ENCODE peak calls at places on chromosomes 1 and 21, in five cellular contexts. O is IMR-90, E is GM12878, H is A549, N is K562. X is an unnamed sample.

GRCh38 chr21:29372063-29372802 is 73.5 kb downstream of the BACH1 start:
- DNase-seq in O (peak; percentile 84), H (peak; percentile 50), N (peak; percentile 77), E (peak; percentile 59), X (peak; percentile 78)

GRCh38 chr1:22155517-22155916 is 12.6 kb upstream of the WNT4 start:
- DNase-seq in E (no peak), H (no peak), O (no peak), N (no peak), X (no peak)

GRCh38 chr1:27621067-27621920 is 13.7 kb downstream of the FGR start:
- DNase-seq in N (no peak), E (no peak), O (peak; percentile 58), H (no peak), X (peak; percentile 78)

GRCh38 chr1:2067393-2067792 is 17.2 kb downstream of the PRKCZ start:
- DNase-seq in H (no peak), N (no peak), E (no peak), O (no peak), X (no peak)

GRCh38 chr1:77282866-77283539 is 1.2 kb downstream of the AK5 start:
- DNase-seq in H (no peak), O (peak; percentile 5), N (no peak), E (no peak), X (no peak)

GRCh38 chr1:219088778-219089557 is 84.7 kb upstream of the LYPLAL1 start:
- DNase-seq in E (peak; percentile 61), O (peak; percentile 97), N (peak; percentile 86), H (peak; percentile 72), X (peak; percentile 28)

GRCh38 chr1:209416009-209416408 is 167.5 kb upstream of the CAMK1G start:
- DNase-seq in O (peak; percentile 85), E (no peak), N (no peak), H (no peak), X (no peak)

GRCh38 chr1:233065655-233066054 is 115.2 kb downstream of the NTPCR start:
- DNase-seq in E (no peak), O (no peak), H (no peak), N (no peak), X (no peak)

GRCh38 chr1:68346192-68346808 is 103.5 kb downstream of the RPE65 start:
- DNase-seq in H (peak; percentile 5), N (peak; percentile 7), E (no peak), O (peak; percentile 46), X (peak; percentile 4)

GRCh38 chr1:62082456-62083363 is 111.9 kb upstream of the L1TD1 start:
- DNase-seq in N (peak; percentile 51), E (no peak), O (peak; percentile 34), H (peak; percentile 18), X (peak; percentile 20)

GRCh38 chr1:165078391-165078790 is 278.1 kb downstream of the LMX1A start:
- DNase-seq in O (no peak), E (no peak), H (no peak), N (no peak), X (no peak)

GRCh38 chr1:173554541-173555250 is 48.2 kb downstream of the SLC9C2 start:
- DNase-seq in N (no peak), O (no peak), H (no peak), E (no peak), X (peak; percentile 1)

GRCh38 chr1:30816211-30817082 is 58.9 kb upstream of the LAPTM5 start:
- DNase-seq in H (no peak), N (no peak), E (no peak), O (peak; percentile 92), X (no peak)

GRCh38 chr1:98651116-98651625 is 10.3 kb upstream of the SNX7 start:
- DNase-seq in N (no peak), H (no peak), E (no peak), O (no peak), X (no peak)

GRCh38 chr1:166080965-166081870 is 85.6 kb downstream of the FAM78B start:
- DNase-seq in E (no peak), H (no peak), N (no peak), O (no peak), X (no peak)

GRCh38 chr1:225896937-225897549 is 8.1 kb upstream of the LEFTY1 start:
- DNase-seq in O (peak; percentile 34), N (peak; percentile 57), E (peak; percentile 90), H (peak; percentile 52), X (peak; percentile 68)

GRCh38 chr1:156492591-156493080 is 7.9 kb downstream of the MEF2D start:
- DNase-seq in H (no peak), O (no peak), E (no peak), N (peak; percentile 48), X (no peak)

GRCh38 chr1:225940385-225941151 is 452 bp downstream of the LEFTY2 start:
- DNase-seq in N (peak; percentile 8), E (no peak), O (no peak), H (no peak), X (no peak)

GRCh38 chr1:74964508-74964907 is 169.7 kb upstream of the LHX8 start:
- DNase-seq in O (no peak), E (no peak), N (no peak), H (no peak), X (no peak)

GRCh38 chr1:53936430-53936829 is 9.1 kb downstream of the IFT25 start:
- DNase-seq in E (no peak), H (no peak), O (no peak), N (no peak), X (no peak)

GRCh38 chr1:37901191-37901892 is 42.0 kb upstream of the MTF1 start:
- DNase-seq in E (peak; percentile 61), H (no peak), N (no peak), O (no peak), X (no peak)

GRCh38 chr1:119141020-119141424 is 569 bp upstream of the WARS2 start:
- DNase-seq in O (no peak), E (peak; percentile 7), H (no peak), N (no peak), X (peak; percentile 29)

GRCh38 chr1:101295212-101295611 is 58.4 kb downstream of the S1PR1 start:
- DNase-seq in H (no peak), O (no peak), E (no peak), N (no peak), X (no peak)

GRCh38 chr1:10790155-10790707 is 6.2 kb downstream of the CASZ1 start:
- DNase-seq in N (no peak), O (no peak), E (no peak), H (no peak), X (no peak)

GRCh38 chr1:69244211-69244610 is 323.5 kb upstream of the LRRC7 start:
- DNase-seq in O (no peak), E (no peak), N (no peak), H (no peak), X (no peak)

DNA sequence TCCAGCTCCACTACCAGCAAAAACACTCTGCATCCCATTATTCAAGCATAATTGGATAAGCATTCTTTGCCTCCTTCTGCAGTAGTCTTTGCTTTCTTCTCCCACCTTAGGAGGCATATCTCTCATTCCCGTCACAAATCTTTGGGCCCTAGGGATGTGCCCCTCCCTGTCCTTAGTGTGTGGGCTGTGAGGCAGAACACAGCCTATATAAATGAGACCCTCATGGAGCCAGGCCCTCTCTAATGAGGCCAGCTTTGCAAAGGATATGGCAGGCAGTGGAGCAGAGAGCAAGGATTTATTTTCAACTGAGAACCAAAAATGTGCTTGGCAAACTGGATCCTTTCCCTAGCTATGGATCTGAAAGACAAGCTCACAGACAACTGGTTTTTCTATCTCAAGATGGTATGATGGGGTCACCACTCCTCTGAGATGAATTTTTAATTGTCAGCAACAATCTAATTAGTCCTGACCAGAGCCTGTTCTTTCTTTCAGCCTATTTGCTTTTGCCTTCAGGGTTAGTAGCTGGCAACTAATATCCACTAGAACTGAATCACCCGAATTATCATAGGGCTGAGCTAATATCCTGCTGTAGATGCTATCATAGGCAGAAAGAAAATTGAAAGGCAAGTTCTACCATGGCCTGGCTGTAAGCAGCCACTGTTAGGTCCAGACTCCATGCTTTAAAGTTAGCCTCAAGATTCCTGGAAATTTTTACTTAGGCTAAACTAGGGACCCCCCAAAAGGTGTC is 134.2 kb downstream of the SYT2 start:
- DNase-seq in N (no peak), O (peak; percentile 57), E (no peak), H (no peak), X (no peak)
- TF ChIP-seq BHLHE40 in N (no peak), O (no peak), E (no peak), H (no peak), X (no peak)

DNA sequence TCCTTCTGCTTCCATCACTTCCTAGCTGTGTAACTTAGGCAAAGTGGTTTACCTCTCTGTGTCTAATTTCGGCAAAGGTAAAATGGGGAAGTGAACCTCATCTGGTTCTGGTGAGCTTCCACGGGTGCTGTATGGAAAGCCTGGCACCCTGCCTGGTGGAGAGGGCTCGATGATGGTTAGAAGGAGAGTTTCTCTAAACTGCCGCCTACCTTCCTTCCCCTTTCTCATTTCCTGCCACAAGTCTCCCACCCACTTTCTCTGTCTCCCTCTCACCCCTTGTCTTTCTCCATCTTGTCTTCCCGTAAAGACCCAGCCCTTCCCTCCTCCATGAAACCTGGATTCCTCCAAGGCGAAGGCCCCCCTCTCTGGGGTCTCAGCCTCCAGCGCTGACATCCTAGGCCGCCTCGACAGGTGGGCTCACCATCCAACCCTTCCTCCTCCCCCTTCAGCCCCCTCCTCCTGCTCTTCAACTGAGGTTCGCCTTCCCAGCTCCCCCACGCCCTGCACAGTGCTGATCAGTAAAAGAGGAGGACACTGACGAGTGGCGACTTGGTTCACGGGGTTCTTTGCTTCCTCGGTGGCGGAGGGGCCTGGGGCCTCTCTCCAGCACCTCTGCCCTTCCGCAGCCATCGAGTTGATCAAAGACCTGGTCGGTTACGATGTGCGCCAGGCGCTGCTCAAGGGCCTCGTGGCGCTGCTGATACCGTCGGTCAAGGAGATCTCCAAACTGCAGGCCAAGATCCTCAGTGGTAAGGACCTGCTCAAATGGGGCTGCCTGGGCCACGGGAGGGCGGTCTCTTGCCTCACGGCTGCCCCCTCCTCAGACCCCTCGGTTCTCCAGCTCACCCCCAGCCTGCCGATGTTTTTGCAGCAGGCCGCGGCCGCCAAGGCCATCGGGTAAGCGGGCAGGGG is 7.2 kb downstream of the RNU5D-1 start:
- DNase-seq in N (no peak), H (no peak), O (no peak), E (peak; percentile 66), X (no peak)
- H3K4me3 ChIP-seq in N (no peak overlapping the region), H (no peak overlapping the region), O (no peak overlapping the region), E (peak overlapping the region; percentile 32), X (no peak overlapping the region)

DNA sequence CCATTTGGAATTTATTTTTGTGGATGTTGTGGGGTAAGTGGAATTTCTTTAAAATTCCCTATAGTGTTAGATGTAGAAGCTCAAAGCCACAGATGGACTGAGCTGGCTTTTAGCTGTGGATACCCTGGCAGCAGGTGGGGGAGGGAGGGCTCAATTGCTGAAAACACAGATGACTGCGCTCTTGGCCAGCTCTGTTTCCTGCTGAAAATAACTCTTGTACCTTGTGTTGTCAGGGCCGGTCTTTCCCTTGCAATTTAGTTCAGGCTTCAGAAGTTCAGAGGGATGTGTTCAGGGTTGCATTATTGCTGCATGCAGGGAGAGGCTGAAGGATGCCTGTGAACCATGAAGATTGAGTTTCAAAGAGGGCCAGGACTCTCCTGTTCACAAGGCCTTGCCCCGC is 58.0 kb upstream of the GCLM start:
- DNase-seq in E (no peak), O (no peak), N (no peak), H (no peak), X (no peak)
- TF ChIP-seq RAD21 in E (no peak), O (no peak), N (no peak), H (no peak), X (no peak)

GRCh38 chr1:116769561-116769977 is 15.3 kb downstream of the CD2 start:
- DNase-seq in O (no peak), E (peak; percentile 68), H (no peak), N (no peak), X (no peak)

GRCh38 chr1:116771997-116772647 is 17.9 kb downstream of the CD2 start:
- DNase-seq in O (no peak), E (no peak), H (no peak), N (no peak), X (no peak)

GRCh38 chr1:116769050-116769449 is 14.8 kb downstream of the CD2 start:
- DNase-seq in O (no peak), H (no peak), E (no peak), N (no peak), X (no peak)

GRCh38 chr1:116769994-116770393 is 15.8 kb downstream of the CD2 start:
- DNase-seq in O (no peak), H (no peak), N (no peak), E (no peak), X (no peak)

GRCh38 chr1:116770625-116771024 is 16.4 kb downstream of the CD2 start:
- DNase-seq in H (no peak), N (no peak), O (no peak), E (no peak), X (no peak)
- TF ChIP-seq BHLHE40 in H (no peak), N (no peak), O (no peak), E (no peak), X (no peak)